ENCODE peak calls at places on chromosomes 5 and 9, in ten cellular contexts. Y is M059J; P is iPS-NIHi11; L is stimulated activated CD8-positive, alpha-beta memory T cell treated with anti-CD3 and anti-CD28 coated beads, Interleukin-15, amount 100 ng/mL, for 4 hours; N is GM04504; U is NCI-H82; F is sciatic nerve; B is HS-27A; X is hepatocyte; V is fibroblast of lung. Z is an unnamed sample.
A peak's percentile ranks its signal among the peaks of the same experiment; 100 is the strongest.

GRCh38 chr5:176889321-176890280 is 9.5 kb downstream of the HK3 start:
- DNase-seq in Y (no peak), P (no peak), L (no peak), N (no peak), U (no peak), F (no peak), B (no peak), X (no peak), V (no peak), Z (no peak)

GRCh38 chr5:57216714-57217113 is 42.9 kb downstream of the GPBP1 start:
- DNase-seq in Y (peak; percentile 32), P (no peak), L (no peak), N (no peak), U (no peak), F (no peak), B (peak; percentile 35), X (no peak), V (peak; percentile 75), Z (no peak)

GRCh38 chr5:154523704-154524103 is 45.7 kb upstream of the HAND1 start:
- DNase-seq in Y (peak; percentile 40), P (no peak), L (no peak), N (no peak), U (peak; percentile 56), F (no peak), B (no peak), X (peak; percentile 84), V (peak; percentile 2), Z (no peak)

GRCh38 chr5:128538249-128539037 is 398 bp upstream of the FBN2 start:
- DNase-seq in Y (no peak), P (peak; percentile 72), L (no peak), N (no peak), U (peak; percentile 45), F (peak; percentile 85), B (peak; percentile 65), X (peak; percentile 93), V (peak; percentile 82), Z (peak; percentile 35)

GRCh38 chr5:134784241-134784920 is 25.8 kb downstream of the DDX46 start:
- DNase-seq in Y (no peak), P (no peak), L (no peak), N (no peak), U (no peak), F (no peak), B (no peak), X (no peak), V (peak; percentile 9), Z (no peak)

GRCh38 chr9:123999668-124000067 is 11.9 kb upstream of the LHX2 start:
- DNase-seq in Y (no peak), P (no peak), L (no peak), N (no peak), U (peak; percentile 8), F (no peak), B (no peak), X (no peak), V (no peak), Z (no peak)

GRCh38 chr5:58228896-58229295 is 231.0 kb downstream of the PLK2 start:
- DNase-seq in Y (no peak), P (no peak), L (no peak), N (no peak), U (no peak), F (no peak), B (no peak), X (no peak), V (no peak), Z (no peak)

GRCh38 chr9:127455299-127455992 is 4.1 kb downstream of the LRSAM1 start:
- DNase-seq in Y (peak; percentile 16), P (peak; percentile 52), L (no peak), N (no peak), U (no peak), F (no peak), B (no peak), X (no peak), V (no peak), Z (no peak)

GRCh38 chr5:158953929-158954534 is 145.7 kb downstream of the EBF1 start:
- DNase-seq in Y (peak; percentile 24), P (no peak), L (no peak), N (no peak), U (no peak), F (no peak), B (no peak), X (no peak), V (no peak), Z (peak; percentile 18)

GRCh38 chr9:135101068-135101410 is 13.6 kb downstream of the OLFM1 start:
- DNase-seq in Y (no peak), P (no peak), L (no peak), N (no peak), U (no peak), F (no peak), B (no peak), X (no peak), V (no peak), Z (no peak)

GRCh38 chr5:180467576-180467975 is 26.6 kb upstream of the CNOT6 start:
- DNase-seq in Y (no peak), P (peak; percentile 3), L (no peak), N (no peak), U (no peak), F (no peak), B (no peak), X (no peak), V (no peak), Z (no peak)

GRCh38 chr5:156991714-156992113 is 28.7 kb upstream of the TIMD4 start:
- DNase-seq in Y (peak; percentile 28), P (no peak), L (no peak), N (no peak), U (no peak), F (no peak), B (no peak), X (no peak), V (no peak), Z (no peak)

GRCh38 chr9:34459941-34460340 is 1.3 kb downstream of the DNAI1 start:
- DNase-seq in Y (peak; percentile 33), P (no peak), L (no peak), N (no peak), U (no peak), F (no peak), B (no peak), X (no peak), V (no peak), Z (no peak)

GRCh38 chr5:68418230-68418629 is 202.7 kb downstream of the PIK3R1 start:
- DNase-seq in Y (no peak), P (no peak), L (no peak), N (no peak), U (peak; percentile 25), F (no peak), B (no peak), X (no peak), V (peak; percentile 77), Z (no peak)

GRCh38 chr9:97315550-97315949 is 8.1 kb downstream of the CCDC180 start:
- DNase-seq in Y (no peak), P (no peak), L (no peak), N (peak; percentile 38), U (no peak), F (no peak), B (no peak), X (peak; percentile 58), V (no peak), Z (no peak)

GRCh38 chr9:123302348-123303214 is 34.2 kb upstream of the STRBP start:
- DNase-seq in Y (no peak), P (no peak), L (no peak), N (no peak), U (no peak), F (no peak), B (no peak), X (no peak), V (no peak), Z (no peak)

GRCh38 chr5:38379360-38379827 is 121.0 kb downstream of the EGFLAM start:
- DNase-seq in Y (no peak), P (peak; percentile 41), L (no peak), N (no peak), U (peak; percentile 96), F (no peak), B (no peak), X (no peak), V (no peak), Z (no peak)

GRCh38 chr5:150540615-150541396 is 32.9 kb downstream of the NDST1 start:
- DNase-seq in Y (peak; percentile 98), P (no peak), L (no peak), N (peak; percentile 54), U (no peak), F (no peak), B (peak; percentile 75), X (peak; percentile 82), V (peak; percentile 95), Z (no peak)

GRCh38 chr5:175698401-175699115 is 40.7 kb downstream of the HRH2 start:
- DNase-seq in Y (no peak), P (no peak), L (no peak), N (no peak), U (no peak), F (peak; percentile 39), B (no peak), X (no peak), V (no peak), Z (no peak)

GRCh38 chr9:121962421-121962820 is 130.7 kb downstream of the TTLL11 start:
- DNase-seq in Y (no peak), P (no peak), L (no peak), N (no peak), U (no peak), F (no peak), B (no peak), X (no peak), V (no peak), Z (no peak)

GRCh38 chr9:70121818-70122436 is 78.3 kb downstream of the MAMDC2 start:
- DNase-seq in Y (peak; percentile 47), P (no peak), L (no peak), N (no peak), U (no peak), F (no peak), B (no peak), X (no peak), V (peak; percentile 27), Z (no peak)

GRCh38 chr5:170481839-170482238 is 22.0 kb upstream of the KCNIP1 start:
- DNase-seq in Y (no peak), P (no peak), L (no peak), N (no peak), U (no peak), F (no peak), B (no peak), X (no peak), V (no peak), Z (no peak)

GRCh38 chr5:15026944-15027343 is 155.4 kb upstream of the ANKH start:
- DNase-seq in Y (no peak), P (peak; percentile 42), L (no peak), N (no peak), U (no peak), F (no peak), B (no peak), X (no peak), V (no peak), Z (no peak)

GRCh38 chr5:11467588-11467987 is 436.7 kb downstream of the CTNND2 start:
- DNase-seq in Y (no peak), P (no peak), L (no peak), N (no peak), U (no peak), F (no peak), B (no peak), X (no peak), V (no peak), Z (no peak)

GRCh38 chr9:2055203-2055658 is 40.1 kb downstream of the SMARCA2 start:
- DNase-seq in Y (peak; percentile 79), P (no peak), L (no peak), N (no peak), U (no peak), F (no peak), B (no peak), X (no peak), V (peak; percentile 14), Z (no peak)

GRCh38 chr9:37329576-37329975 is 92.9 kb upstream of the GRHPR start:
- DNase-seq in Y (peak; percentile 44), P (no peak), L (no peak), N (no peak), U (peak; percentile 41), F (no peak), B (no peak), X (no peak), V (peak; percentile 69), Z (peak; percentile 29)

GRCh38 chr5:66923457-66923856 is 273.1 kb downstream of the CD180 start:
- DNase-seq in Y (no peak), P (no peak), L (no peak), N (no peak), U (no peak), F (no peak), B (no peak), X (no peak), V (no peak), Z (no peak)

GRCh38 chr9:127905788-127906191 is 6.4 kb upstream of the ST6GALNAC6 start:
- DNase-seq in Y (no peak), P (no peak), L (no peak), N (no peak), U (no peak), F (no peak), B (no peak), X (no peak), V (no peak), Z (no peak)